ENCODE peak calls at places on chromosomes 16 and 17, in nine cellular contexts. B is spleen, E is A549, M is brain microvascular endothelial cell, O is fibroblast of pulmonary artery, Q is HL-60, J is astrocyte of the spinal cord, V is Peyer's patch, F is heart left ventricle. R is an unnamed sample.

GRCh38 chr17:65529761-65530157 is 31.7 kb downstream of the AXIN2 start:
- DNase-seq in B (peak), E (no peak), M (no peak), O (no peak), Q (no peak), J (no peak), V (no peak), F (no peak), R (no peak)

GRCh38 chr17:18319604-18320256 is 4.6 kb downstream of the SMCR8 start:
- DNase-seq in B (peak), E (peak), M (peak), O (peak), Q (no peak), J (peak), V (no peak), F (peak), R (no peak)

GRCh38 chr17:49907279-49907678 is 59.4 kb upstream of the TAC4 start:
- DNase-seq in B (no peak), E (no peak), M (no peak), O (no peak), Q (no peak), J (no peak), V (no peak), F (no peak), R (no peak)

GRCh38 chr16:19240494-19240893 is 45.0 kb upstream of the CLEC19A start:
- DNase-seq in B (no peak), E (no peak), M (no peak), O (no peak), Q (no peak), J (no peak), V (no peak), F (no peak), R (no peak)

GRCh38 chr17:4777969-4778760 is 6.5 kb downstream of the TM4SF5 start:
- DNase-seq in B (no peak), E (no peak), M (peak), O (no peak), Q (no peak), J (no peak), V (no peak), F (no peak), R (no peak)

GRCh38 chr16:89602273-89602951 is 11.0 kb upstream of the DPEP1 start:
- DNase-seq in B (no peak), E (peak), M (peak), O (peak), Q (no peak), J (peak), V (no peak), F (no peak), R (no peak)

GRCh38 chr17:43679911-43680310 is 18.2 kb upstream of the MEOX1 start:
- DNase-seq in B (no peak), E (no peak), M (no peak), O (no peak), Q (no peak), J (no peak), V (no peak), F (no peak), R (no peak)

GRCh38 chr17:39812466-39812865 is 51.6 kb downstream of the IKZF3 start:
- DNase-seq in B (no peak), E (no peak), M (no peak), O (no peak), Q (no peak), J (no peak), V (no peak), F (no peak), R (no peak)

GRCh38 chr16:85522842-85523601 is 90.1 kb upstream of the GSE1 start:
- DNase-seq in B (no peak), E (no peak), M (no peak), O (peak), Q (no peak), J (peak), V (no peak), F (peak), R (no peak)

GRCh38 chr17:45149669-45150603 is 1.7 kb downstream of the HEXIM1 start:
- DNase-seq in B (peak), E (peak), M (peak), O (peak), Q (no peak), J (peak), V (peak), F (peak), R (no peak)

GRCh38 chr17:510223-510917 is 157.8 kb upstream of the RPH3AL start:
- DNase-seq in B (peak), E (no peak), M (no peak), O (no peak), Q (no peak), J (no peak), V (no peak), F (no peak), R (no peak)

GRCh38 chr17:8894673-8895578 is 27.5 kb upstream of the PIK3R6 start:
- DNase-seq in B (peak), E (peak), M (peak), O (peak), Q (no peak), J (peak), V (peak), F (peak), R (peak)

GRCh38 chr17:56292010-56292409 is 138.7 kb downstream of the ANKFN1 start:
- DNase-seq in B (no peak), E (no peak), M (no peak), O (peak), Q (no peak), J (peak), V (no peak), F (no peak), R (no peak)

GRCh38 chr16:22007509-22008214 is at the start of gene MOSMO:
- DNase-seq in B (peak), E (peak), M (peak), O (peak), Q (peak), J (peak), V (peak), F (peak), R (no peak)

DNA sequence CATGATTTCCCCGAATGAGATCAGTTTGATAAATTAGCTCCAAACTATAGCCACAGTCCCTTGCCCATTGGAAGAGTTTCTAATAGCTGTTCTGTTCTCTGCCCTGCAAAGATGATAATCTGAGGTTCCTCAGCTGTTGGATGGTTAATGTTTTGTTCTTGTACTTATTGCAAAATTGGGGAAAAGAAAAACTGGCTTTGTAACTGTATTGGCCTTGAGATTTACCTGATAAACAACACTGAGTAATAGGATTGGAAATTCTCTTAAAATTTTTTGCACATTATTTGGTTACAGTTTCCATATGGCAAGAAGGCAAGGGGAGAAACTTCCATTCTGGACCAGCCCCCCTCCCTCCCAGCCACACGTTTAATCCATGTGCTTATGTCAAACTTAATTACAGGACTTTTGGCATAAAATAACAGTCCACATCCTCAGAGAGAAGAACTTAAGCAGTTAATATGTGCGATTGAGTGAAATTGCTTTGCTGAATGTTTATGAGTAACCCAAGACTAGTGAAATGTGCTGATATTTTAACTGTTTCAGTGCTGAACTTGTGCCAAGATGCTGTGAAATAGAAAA is 119.1 kb upstream of the ZFHX3 start:
- DNase-seq in B (no peak), E (no peak), M (no peak), O (peak), Q (no peak), J (no peak), V (no peak), F (no peak), R (no peak)
- H3K4me3 ChIP-seq in B (no peak), E (no peak), M (no peak), O (peak), Q (no peak), J (no peak), V (no peak), F (no peak), R (no peak)

GRCh38 chr16:55035037-55035436 is 104.4 kb downstream of the IRX5 start:
- DNase-seq in B (peak), E (peak), M (peak), O (no peak), Q (no peak), J (no peak), V (peak), F (peak), R (no peak)

GRCh38 chr16:55031481-55031880 is 100.8 kb downstream of the IRX5 start:
- DNase-seq in B (no peak), E (no peak), M (no peak), O (no peak), Q (no peak), J (no peak), V (no peak), F (no peak), R (no peak)

GRCh38 chr16:55035956-55036355 is 105.3 kb downstream of the IRX5 start:
- DNase-seq in B (no peak), E (no peak), M (no peak), O (no peak), Q (no peak), J (peak), V (no peak), F (no peak), R (no peak)

GRCh38 chr16:55030944-55031343 is 100.3 kb downstream of the IRX5 start:
- DNase-seq in B (peak), E (no peak), M (no peak), O (no peak), Q (no peak), J (no peak), V (no peak), F (no peak), R (no peak)

GRCh38 chr16:55033225-55034156 is 102.8 kb downstream of the IRX5 start:
- DNase-seq in B (peak), E (no peak), M (no peak), O (no peak), Q (no peak), J (no peak), V (peak), F (no peak), R (no peak)
- TF ChIP-seq CTCF in B (no peak), E (no peak), M (no peak), O (no peak), Q (no peak), J (no peak), V (no peak), F (no peak), R (no peak)

GRCh38 chr16:10938844-10939648 is 3.2 kb downstream of the DEXI start:
- DNase-seq in B (no peak), E (no peak), M (no peak), O (no peak), Q (no peak), J (no peak), V (peak), F (no peak), R (no peak)
- H3K4me3 ChIP-seq in B (no peak), E (no peak), M (no peak), O (no peak), Q (no peak), J (no peak), V (peak), F (no peak), R (no peak)

GRCh38 chr17:67013891-67014290 is 30.5 kb upstream of the CACNG1 start:
- DNase-seq in B (no peak), E (no peak), M (no peak), O (no peak), Q (no peak), J (no peak), V (no peak), F (no peak), R (no peak)

GRCh38 chr17:67017895-67018294 is 26.5 kb upstream of the CACNG1 start:
- DNase-seq in B (no peak), E (no peak), M (no peak), O (no peak), Q (no peak), J (no peak), V (no peak), F (no peak), R (no peak)

GRCh38 chr17:67018429-67019125 is 25.8 kb upstream of the CACNG1 start:
- DNase-seq in B (no peak), E (no peak), M (no peak), O (no peak), Q (no peak), J (no peak), V (no peak), F (no peak), R (no peak)

GRCh38 chr17:67015001-67015400 is 29.4 kb upstream of the CACNG1 start:
- DNase-seq in B (no peak), E (no peak), M (no peak), O (no peak), Q (no peak), J (no peak), V (no peak), F (no peak), R (no peak)

DNA sequence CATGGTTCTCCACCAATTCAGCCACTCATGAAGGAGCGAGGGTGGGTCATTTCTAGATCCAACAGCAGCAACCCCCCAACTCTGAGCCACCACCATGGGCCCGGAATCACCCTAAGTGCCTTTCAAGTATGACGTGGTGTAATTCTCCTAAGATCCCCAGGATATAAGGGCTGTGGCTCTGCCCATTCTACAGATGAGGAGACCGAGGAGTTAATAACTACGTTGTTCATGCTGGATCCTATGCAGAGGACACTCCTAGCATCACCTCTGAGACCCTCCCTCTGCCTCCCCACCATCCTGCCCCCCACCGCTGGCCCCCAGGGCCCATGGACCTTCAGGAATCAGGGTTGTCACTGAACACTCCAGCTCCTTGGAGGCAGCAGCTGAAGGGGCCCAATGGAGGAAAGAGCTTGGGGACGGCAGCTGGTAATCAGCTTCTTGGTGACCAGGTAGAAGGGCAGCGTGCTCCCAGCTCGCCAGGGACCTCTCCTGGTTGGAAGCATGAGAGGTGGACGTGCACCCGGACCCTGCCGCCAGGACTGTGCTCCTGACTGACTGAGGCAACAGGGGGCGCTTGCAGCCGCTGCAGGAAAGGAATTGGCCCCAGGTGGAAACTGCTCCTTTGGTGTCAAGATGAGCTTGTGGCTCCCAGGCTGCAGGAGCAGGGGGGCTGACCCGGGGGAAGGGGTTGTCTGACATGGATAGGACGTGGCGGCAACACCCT is 28.2 kb upstream of the CACNG1 start:
- DNase-seq in B (no peak), E (no peak), M (no peak), O (no peak), Q (no peak), J (no peak), V (no peak), F (no peak), R (no peak)
- TF ChIP-seq CTCF in B (no peak), E (no peak), M (no peak), O (no peak), Q (no peak), J (no peak), V (no peak), F (no peak), R (peak)

GRCh38 chr17:35448899-35449227 is 297 bp upstream of the SLFN13 start:
- DNase-seq in B (no peak), E (no peak), M (no peak), O (no peak), Q (no peak), J (no peak), V (no peak), F (no peak), R (no peak)
- H3K4me3 ChIP-seq in B (peak), E (peak), M (peak), O (peak), Q (peak), J (peak), V (peak), F (no peak), R (peak)

R was measured in GM12864.